ENCODE peak calls at places on chromosomes 4 and X, in six cellular contexts. O is tibial nerve; D is fibroblast of lung; H is CD8-positive, alpha-beta T cell; Z is CD8-positive, alpha-beta memory T cell; E is IMR-90. R is an unnamed sample. For H3K4me1, the result is how much of the 10 kb centered on the place peaks cover.

GRCh38 chr4:153403761-153404160 is 59.3 kb downstream of the MND1 start:
- DNase-seq in E (peak), O (no peak), H (no peak), D (peak), Z (no peak), R (no peak)

GRCh38 chr4:94826206-94826605 is 68.5 kb downstream of the BMPR1B start:
- DNase-seq in E (no peak), Z (no peak), D (no peak), O (no peak), H (no peak), R (no peak)

GRCh38 chr4:94540476-94540875 is 88.7 kb downstream of the PDLIM5 start:
- DNase-seq in D (no peak), Z (no peak), E (no peak), H (no peak), O (no peak), R (no peak)

GRCh38 chr4:44071959-44072955 is 376.4 kb downstream of the KCTD8 start:
- DNase-seq in Z (no peak), H (no peak), D (no peak), E (no peak), O (no peak), R (no peak)

GRCh38 chrX:134542485-134542884 is 82.5 kb downstream of the HPRT1 start:
- DNase-seq in Z (no peak), O (no peak), H (no peak), D (peak), E (peak), R (no peak)

GRCh38 chr4:24104173-24104572 is 214.3 kb upstream of the PPARGC1A start:
- DNase-seq in Z (no peak), D (peak), H (no peak), E (peak), O (no peak), R (no peak)

GRCh38 chrX:21153503-21153902 is 220.7 kb upstream of the CNKSR2 start:
- DNase-seq in O (peak), E (peak), Z (no peak), D (peak), H (no peak), R (no peak)

GRCh38 chrX:38806875-38807601 is 5.8 kb downstream of the MID1IP1 start:
- DNase-seq in E (no peak), Z (no peak), H (no peak), D (no peak), O (no peak), R (no peak)

GRCh38 chr4:89837385-89837995 is 529 bp upstream of the SNCA start:
- DNase-seq in O (no peak), E (peak), D (peak), H (no peak), Z (peak), R (peak)

GRCh38 chrX:78710146-78710545 is 37.4 kb upstream of the LPAR4 start:
- DNase-seq in E (peak), D (peak), H (no peak), O (no peak), Z (no peak), R (no peak)

GRCh38 chr4:125693233-125693632 is 378.5 kb downstream of the FAT4 start:
- DNase-seq in Z (no peak), O (no peak), E (no peak), D (no peak), H (no peak), R (no peak)

GRCh38 chrX:108726748-108727147 is 9.6 kb downstream of the IRS4 start:
- DNase-seq in Z (no peak), H (no peak), E (no peak), O (no peak), D (no peak), R (no peak)
- H3K4me1 ChIP-seq in Z (under half), H (under half), E (under half), O (under half), D (under half), R (under half)

GRCh38 chrX:14064632-14065432 is 35.1 kb upstream of the GEMIN8 start:
- DNase-seq in Z (no peak), H (no peak), O (no peak), E (peak), D (peak), R (no peak)
- H3K27ac ChIP-seq in Z (no peak), H (no peak), O (no peak), E (no peak), D (no peak), R (no peak)

GRCh38 chr4:100362363-100362762 is 155.5 kb downstream of the EMCN start:
- DNase-seq in O (no peak), Z (no peak), H (no peak), E (peak), D (no peak), R (no peak)

GRCh38 chr4:100361336-100361735 is 156.5 kb downstream of the EMCN start:
- DNase-seq in O (no peak), E (no peak), H (no peak), Z (no peak), D (no peak), R (no peak)

GRCh38 chr4:100360211-100360610 is 157.6 kb downstream of the EMCN start:
- DNase-seq in Z (no peak), H (no peak), D (no peak), E (no peak), O (no peak), R (no peak)

GRCh38 chr4:100357542-100357941 is 160.3 kb downstream of the EMCN start:
- DNase-seq in O (no peak), E (no peak), D (no peak), Z (no peak), H (no peak), R (no peak)

DNA sequence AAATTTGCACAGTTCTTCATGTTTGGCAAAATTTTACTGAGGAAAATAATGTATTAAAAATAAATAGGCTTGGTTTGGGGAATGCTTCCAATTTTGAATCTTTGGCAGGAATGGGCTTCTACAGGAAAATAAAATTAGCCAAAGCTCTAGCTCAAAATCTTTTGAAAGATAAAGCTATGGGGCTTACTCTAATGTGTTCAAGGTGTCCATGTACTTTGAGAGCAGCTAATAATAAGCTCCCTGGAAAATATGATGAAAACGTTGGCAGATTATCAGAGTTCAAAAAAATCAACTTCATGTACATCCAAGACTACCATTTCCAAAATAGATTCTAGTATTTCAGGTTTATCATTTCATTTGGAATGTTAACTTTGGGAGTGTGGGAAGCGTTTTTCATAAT is 158.4 kb downstream of the EMCN start:
- DNase-seq in H (no peak), D (no peak), E (no peak), Z (no peak), O (no peak), R (no peak)
- H3K4me1 ChIP-seq in H (under half), D (under half), E (under half), Z (under half), O (under half), R (under half)

DNA sequence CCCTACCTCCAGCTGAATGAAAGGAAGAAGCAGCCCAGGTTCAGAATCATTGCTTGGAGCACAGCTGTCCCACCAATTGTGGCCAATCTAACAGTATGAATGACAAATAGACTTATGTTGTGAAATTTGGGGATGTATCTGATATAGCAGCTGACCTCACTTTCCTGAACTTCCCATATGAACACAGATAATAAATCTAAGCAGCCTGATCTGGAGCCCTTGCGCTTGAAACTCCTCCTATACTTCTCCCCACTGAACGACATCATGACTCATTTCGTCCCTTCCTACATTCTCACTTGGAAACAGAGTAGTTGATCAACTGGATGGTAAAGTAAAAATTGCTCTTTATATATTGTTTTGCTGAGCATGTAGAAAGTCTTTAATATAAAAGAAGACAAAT is 24.2 kb upstream of the AMELX start:
- DNase-seq in O (no peak), H (no peak), D (no peak), Z (no peak), E (no peak), R (no peak)
- H3K27ac ChIP-seq in O (no peak), H (no peak), D (no peak), Z (no peak), E (no peak), R (no peak)

GRCh38 chr4:1246111-1246881 is 2.6 kb downstream of the CTBP1 start:
- DNase-seq in D (no peak), H (no peak), O (no peak), E (no peak), Z (no peak), R (no peak)

GRCh38 chr4:1249148-1249730 is 309 bp upstream of the CTBP1 start:
- DNase-seq in O (peak), Z (peak), H (peak), D (peak), E (peak), R (peak)

GRCh38 chr4:1246901-1247810 is 1.8 kb downstream of the CTBP1 start:
- DNase-seq in H (no peak), D (no peak), O (no peak), E (no peak), Z (no peak), R (peak)

GRCh38 chr4:1248262-1249147 is at the start of gene CTBP1:
- DNase-seq in H (peak), Z (peak), E (peak), O (peak), D (peak), R (peak)

GRCh38 chr4:1247811-1248261 is 1.1 kb downstream of the CTBP1 start:
- DNase-seq in O (no peak), E (no peak), D (no peak), H (no peak), Z (peak), R (no peak)
- H3K4me1 ChIP-seq in O (half or more), E (under half), D (under half), H (half or more), Z (half or more), R (half or more)

GRCh38 chr4:128837679-128838078 is 28.2 kb downstream of the JADE1 start:
- DNase-seq in O (no peak), Z (no peak), E (no peak), D (no peak), H (no peak), R (no peak)
- H3K27ac ChIP-seq in O (no peak), Z (no peak), E (no peak), D (no peak), H (no peak), R (no peak)

GRCh38 chrX:107559506-107559905 is 68.8 kb upstream of the PRPS1 start:
- DNase-seq in H (no peak), Z (no peak), E (peak), O (no peak), D (no peak), R (no peak)

GRCh38 chrX:107561468-107562215 is 66.7 kb upstream of the PRPS1 start:
- DNase-seq in O (no peak), H (no peak), E (peak), Z (no peak), D (no peak), R (no peak)

GRCh38 chrX:107563851-107564250 is 64.5 kb upstream of the PRPS1 start:
- DNase-seq in O (no peak), E (no peak), H (no peak), Z (no peak), D (no peak), R (no peak)

GRCh38 chrX:107565005-107565404 is 63.3 kb upstream of the PRPS1 start:
- DNase-seq in Z (no peak), E (no peak), H (no peak), O (no peak), D (no peak), R (no peak)

GRCh38 chrX:107562482-107562881 is 65.8 kb upstream of the PRPS1 start:
- DNase-seq in Z (no peak), H (no peak), D (peak), O (no peak), E (peak), R (no peak)
- H3K4me1 ChIP-seq in Z (under half), H (under half), D (under half), O (under half), E (under half), R (under half)

DNA sequence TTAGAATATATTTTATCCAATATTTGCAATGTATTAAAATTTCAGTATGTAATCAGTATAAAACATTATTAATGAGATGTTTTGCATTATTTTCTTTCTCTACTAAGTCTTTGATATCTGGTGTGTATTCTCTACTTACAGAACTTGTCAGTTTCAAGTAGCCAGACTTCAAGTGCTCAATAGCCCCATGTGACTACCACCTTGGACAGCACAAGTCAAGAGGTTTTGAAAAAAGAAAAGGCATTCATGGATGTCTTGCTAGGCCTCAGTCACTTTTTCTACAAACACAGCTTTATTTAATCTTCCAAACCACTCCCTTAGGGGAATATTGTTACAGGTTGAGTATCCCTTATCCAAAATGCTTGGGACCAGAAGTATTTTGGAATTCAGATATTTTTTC is 189.4 kb downstream of the QDPR start:
- DNase-seq in Z (no peak), H (no peak), O (no peak), E (peak), D (no peak), R (no peak)
- H3K27ac ChIP-seq in Z (no peak), H (no peak), O (no peak), E (no peak), D (no peak), R (no peak)

GRCh38 chrX:102599950-102600579 is 750 bp downstream of the ARMCX5 start:
- DNase-seq in Z (no peak), O (no peak), D (peak), E (peak), H (no peak), R (no peak)

GRCh38 chrX:102604327-102604726 is 5.0 kb downstream of the ARMCX5 start:
- DNase-seq in E (no peak), D (no peak), Z (no peak), O (no peak), H (no peak), R (no peak)

GRCh38 chrX:102599084-102599949 is at the start of gene ARMCX5:
- DNase-seq in Z (peak), E (peak), D (peak), O (peak), H (peak), R (peak)
- H3K4me1 ChIP-seq in Z (under half), E (under half), D (under half), O (under half), H (under half), R (under half)